ENCODE peak calls at places on chromosomes 16 and 17, in five cellular contexts. R is colonic mucosa, C is retinal pigment epithelial cell, G is kidney epithelial cell, E is cardiac fibroblast. L is an unnamed sample.
A peak's percentile ranks its signal among the peaks of the same experiment; 100 is the strongest.

GRCh38 chr16:4580245-4580644 is 24.1 kb downstream of the C16orf96 start:
- DNase-seq in E (no peak), R (no peak), G (no peak), C (peak; percentile 15), L (no peak)

GRCh38 chr16:68270353-68270752 is 6.0 kb downstream of the SLC7A6 start:
- DNase-seq in E (no peak), R (no peak), G (no peak), C (no peak), L (no peak)

GRCh38 chr16:53504665-53505064 is 1.7 kb upstream of the AKTIP start:
- DNase-seq in G (no peak), R (no peak), C (peak; percentile 95), E (peak; percentile 85), L (no peak)

GRCh38 chr17:48728232-48729231 is at the start of gene HOXB13:
- DNase-seq in E (peak; percentile 29), R (peak; percentile 95), G (no peak), C (no peak), L (peak; percentile 33)

GRCh38 chr16:84481051-84481735 is 23.3 kb downstream of the MEAK7 start:
- DNase-seq in R (peak; percentile 15), E (no peak), C (no peak), G (no peak), L (no peak)

GRCh38 chr17:40478486-40478885 is 22.9 kb downstream of the TNS4 start:
- DNase-seq in G (no peak), E (no peak), C (no peak), R (no peak), L (no peak)

GRCh38 chr17:38687291-38687690 is 12.5 kb upstream of the EPOP start:
- DNase-seq in R (no peak), E (peak; percentile 57), G (no peak), C (no peak), L (no peak)

GRCh38 chr17:82065193-82065637 is 389 bp downstream of the DUS1L start:
- DNase-seq in E (no peak), C (no peak), G (no peak), R (no peak), L (peak; percentile 48)

GRCh38 chr17:58507123-58507634 is 7.3 kb downstream of the MTMR4 start:
- DNase-seq in R (no peak), G (no peak), C (no peak), E (peak; percentile 29), L (no peak)

GRCh38 chr16:87369796-87370719 is 13.5 kb downstream of the FBXO31 start:
- DNase-seq in C (no peak), E (no peak), G (no peak), R (no peak), L (no peak)

GRCh38 chr17:1561420-1562177 is 993 bp downstream of the PITPNA start:
- DNase-seq in R (peak; percentile 36), C (no peak), G (no peak), E (peak; percentile 31), L (peak; percentile 14)

GRCh38 chr17:60679287-60679686 is 1.6 kb downstream of the BCAS3 start:
- DNase-seq in G (no peak), C (no peak), E (no peak), R (no peak), L (no peak)

GRCh38 chr17:80246726-80247125 is 13.9 kb upstream of the RNF213 start:
- DNase-seq in E (no peak), C (no peak), G (no peak), R (no peak), L (no peak)

GRCh38 chr16:82452002-82452741 is 174.6 kb upstream of the CDH13 start:
- DNase-seq in C (no peak), E (no peak), R (no peak), G (no peak), L (no peak)

GRCh38 chr17:62995377-62995885 is 29.4 kb downstream of the TANC2 start:
- DNase-seq in C (no peak), E (peak; percentile 68), G (no peak), R (no peak), L (no peak)

GRCh38 chr16:540645-541340 is 13.3 kb downstream of the CAPN15 start:
- DNase-seq in E (no peak), R (no peak), G (no peak), C (no peak), L (no peak)

GRCh38 chr16:29009050-29009837 is 24.4 kb downstream of the LAT start:
- DNase-seq in E (no peak), R (no peak), G (no peak), C (no peak), L (no peak)

GRCh38 chr17:68822752-68823289 is 132.4 kb downstream of the ABCA8 start:
- DNase-seq in C (no peak), G (no peak), E (no peak), R (no peak), L (no peak)

GRCh38 chr16:85350973-85351372 is 238.7 kb upstream of the CIBAR2 start:
- DNase-seq in G (peak; percentile 93), C (peak; percentile 96), E (peak; percentile 97), R (peak; percentile 95), L (no peak)

GRCh38 chr17:55420067-55420775 is 1.4 kb downstream of the MMD start:
- DNase-seq in C (no peak), E (no peak), R (peak; percentile 34), G (no peak), L (no peak)

DNA sequence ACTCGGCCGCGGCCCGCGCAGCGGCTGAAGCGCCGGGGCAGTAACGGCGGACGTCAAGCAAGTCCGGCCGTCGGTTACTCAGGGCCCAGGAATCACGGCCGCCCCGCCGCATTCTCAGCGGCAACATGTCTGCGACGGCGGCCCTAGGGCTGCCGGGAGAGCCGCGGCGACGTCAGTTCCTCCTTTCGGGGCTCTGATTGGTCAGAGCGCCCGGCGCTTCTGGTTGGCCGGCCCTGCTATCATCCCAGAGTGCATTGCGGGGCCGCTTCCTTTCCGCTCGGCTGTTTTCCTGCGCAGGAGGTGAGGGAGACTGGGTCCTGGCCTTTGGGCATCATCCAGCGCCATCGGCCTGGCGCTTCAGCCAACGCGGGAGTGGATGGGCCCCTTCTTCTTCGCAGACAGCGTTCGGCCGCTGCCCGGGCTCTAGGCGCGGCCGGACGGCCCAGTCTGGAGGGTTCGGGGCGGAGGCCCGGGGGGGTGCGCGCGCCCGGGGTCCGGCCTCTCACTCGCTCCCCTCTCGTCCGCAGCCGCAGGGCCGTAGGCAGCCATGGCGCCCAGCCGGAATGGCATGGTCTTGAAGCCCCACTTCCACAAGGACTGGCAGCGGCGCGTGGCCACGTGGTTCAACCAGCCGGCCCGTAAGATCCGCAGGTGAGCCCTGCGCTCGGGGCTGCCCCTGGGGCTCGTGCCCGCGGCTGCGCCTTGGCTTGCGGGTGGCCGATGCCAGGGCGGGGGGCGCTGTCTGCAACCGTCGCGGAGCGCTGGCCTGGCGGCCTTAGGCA is at the start of gene RPL13:
- DNase-seq in E (peak; percentile 97), C (peak; percentile 84), G (peak; percentile 74), R (peak; percentile 94), L (peak; percentile 89)
- TF ChIP-seq CTCF in E (no peak), C (no peak), G (no peak), R (no peak), L (no peak)

DNA sequence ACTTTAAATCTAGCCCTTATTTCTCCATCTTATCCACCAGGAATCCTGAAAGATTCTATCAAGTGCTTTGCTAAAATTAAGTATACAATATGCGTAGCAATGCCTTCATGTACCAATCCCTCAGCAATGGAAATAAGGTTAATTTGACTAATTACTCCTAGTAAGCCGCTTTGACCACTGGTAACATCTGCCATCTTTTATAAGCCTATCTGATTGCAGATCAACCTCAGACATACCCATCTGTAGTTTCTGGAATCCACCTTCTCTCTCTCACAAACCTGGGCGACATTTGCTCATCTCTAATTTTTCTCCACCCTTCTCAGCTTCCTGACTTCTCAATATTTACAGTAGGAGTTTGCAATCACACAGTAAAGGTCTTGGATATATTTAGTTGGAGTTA is 138.8 kb upstream of the CRHR1 start:
- DNase-seq in G (no peak), E (no peak), C (no peak), R (no peak), L (no peak)
- TF ChIP-seq CTCF in G (no peak), E (no peak), C (no peak), R (no peak), L (no peak)

DNA sequence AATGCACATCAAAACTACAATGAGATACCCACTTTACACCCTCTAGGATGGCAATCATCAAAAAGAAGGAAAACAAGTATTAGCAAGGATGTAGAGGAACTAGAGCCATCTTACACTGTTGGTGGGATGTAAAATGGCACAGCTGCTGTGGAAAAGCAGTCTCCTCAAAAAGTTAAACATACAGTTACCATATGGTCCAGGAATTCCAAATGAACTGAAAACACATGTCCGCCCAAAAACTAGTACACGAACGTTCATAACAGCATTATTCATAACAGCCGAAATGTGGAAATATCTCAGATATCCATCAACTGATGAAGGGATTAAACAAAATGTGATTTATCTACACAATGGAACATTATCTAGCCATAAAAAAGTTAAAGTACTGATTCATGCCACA is 7.0 kb downstream of the FBF1 start:
- DNase-seq in R (no peak), C (no peak), E (no peak), G (no peak), L (no peak)
- TF ChIP-seq CTCF in R (no peak), C (no peak), E (no peak), G (no peak), L (no peak)

DNA sequence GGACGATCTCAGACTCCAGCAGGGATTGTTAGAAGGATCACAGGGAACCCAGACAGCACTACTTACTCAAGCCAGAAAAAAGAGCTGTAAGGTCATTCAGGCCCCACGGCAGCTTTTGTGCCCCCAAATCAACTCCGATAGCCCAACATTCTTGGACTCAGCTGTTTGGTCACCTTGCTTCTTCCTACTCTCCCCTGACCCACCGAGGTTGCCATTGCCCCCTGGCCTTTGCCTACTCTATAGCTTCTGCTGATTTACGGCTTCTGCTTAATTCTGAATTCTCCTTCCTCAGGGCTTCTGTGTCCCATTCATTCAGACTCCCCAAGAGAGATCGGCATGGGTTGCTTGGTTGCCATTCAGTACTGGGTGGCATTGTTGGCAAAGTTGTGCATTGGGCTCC is 8.6 kb upstream of the ITPRIPL2 start:
- DNase-seq in E (no peak), R (no peak), C (no peak), G (no peak), L (no peak)
- TF ChIP-seq CTCF in E (no peak), R (no peak), C (no peak), G (no peak), L (no peak)

GRCh38 chr16:62249069-62249468 is 212.8 kb upstream of the CDH8 start:
- DNase-seq in G (no peak), C (no peak), R (no peak), E (no peak), L (no peak)
- TF ChIP-seq CTCF in G (no peak), C (peak; percentile 24), R (no peak), E (no peak), L (no peak)

L was measured in CD4-positive, alpha-beta T cell.